ENCODE peak calls at places on chromosomes 1 and 21, in nine cellular contexts. O, D, A, L, J, Y, I, S and B are unnamed samples. For H3K27me3 and H3K4me1, the result is how much of the 10 kb centered on the place peaks cover.

GRCh38 chr1:114150016-114150415 is 3.7 kb downstream of the SYT6 start:
- DNase-seq in O (no peak), D (no peak), A (no peak), L (no peak), J (no peak), Y (no peak), I (no peak), S (no peak), B (no peak)

GRCh38 chr1:97849350-97850339 is 71.2 kb downstream of the DPYD start:
- DNase-seq in O (peak), D (no peak), A (no peak), L (no peak), J (no peak), Y (no peak), I (no peak), S (peak), B (no peak)

GRCh38 chr1:171484760-171485374 is 463 bp upstream of the PRRC2C start:
- DNase-seq in O (no peak), D (no peak), A (no peak), L (no peak), J (no peak), Y (no peak), I (no peak), S (no peak), B (no peak)

GRCh38 chr1:53337499-53337898 is 9.6 kb upstream of the LRP8 start:
- DNase-seq in O (no peak), D (no peak), A (no peak), L (peak), J (peak), Y (no peak), I (no peak), S (no peak), B (no peak)

GRCh38 chr1:215744419-215744818 is 177.3 kb downstream of the KCTD3 start:
- DNase-seq in O (peak), D (no peak), A (no peak), L (no peak), J (no peak), Y (no peak), I (no peak), S (no peak), B (no peak)

GRCh38 chr1:207186503-207186902 is 82.5 kb downstream of the C4BPA start:
- DNase-seq in O (peak), D (no peak), A (no peak), L (no peak), J (no peak), Y (no peak), I (no peak), S (peak), B (no peak)

GRCh38 chr1:226988337-226988672 is 48.2 kb downstream of the COQ8A start:
- DNase-seq in O (no peak), D (no peak), A (peak), L (peak), J (peak), Y (no peak), I (peak), S (no peak), B (no peak)

GRCh38 chr1:89274431-89274857 is 1.8 kb upstream of the GBP5 start:
- DNase-seq in O (peak), D (no peak), A (no peak), L (no peak), J (no peak), Y (no peak), I (no peak), S (peak), B (no peak)

GRCh38 chr1:116067564-116067887 is 43.7 kb upstream of the MAB21L3 start:
- DNase-seq in O (peak), D (no peak), A (no peak), L (no peak), J (no peak), Y (no peak), I (no peak), S (peak), B (no peak)

GRCh38 chr21:36706951-36707762 is 8.2 kb downstream of the SIM2 start:
- DNase-seq in O (no peak), D (no peak), A (no peak), L (no peak), J (peak), Y (no peak), I (no peak), S (no peak), B (no peak)

GRCh38 chr1:230866171-230866811 is 2.0 kb downstream of the C1orf198 start:
- DNase-seq in O (peak), D (no peak), A (no peak), L (no peak), J (no peak), Y (no peak), I (no peak), S (no peak), B (no peak)

GRCh38 chr1:202144510-202145324 is at the start of gene ARL8A:
- DNase-seq in O (peak), D (peak), A (no peak), L (no peak), J (peak), Y (peak), I (peak), S (peak), B (no peak)

GRCh38 chr1:36560621-36561364 is 78.1 kb upstream of the CSF3R start:
- DNase-seq in O (no peak), D (no peak), A (no peak), L (no peak), J (peak), Y (no peak), I (no peak), S (no peak), B (no peak)

GRCh38 chr1:41330588-41331545 is 30.4 kb upstream of the FOXO6 start:
- DNase-seq in O (no peak), D (no peak), A (no peak), L (peak), J (no peak), Y (no peak), I (no peak), S (no peak), B (peak)

GRCh38 chr1:228020686-228021525 is 14.1 kb downstream of the WNT3A start:
- DNase-seq in O (no peak), D (no peak), A (peak), L (no peak), J (peak), Y (no peak), I (peak), S (no peak), B (no peak)

GRCh38 chr1:93680121-93681094 is 1.2 kb downstream of the BCAR3 start:
- DNase-seq in O (peak), D (peak), A (peak), L (peak), J (peak), Y (peak), I (peak), S (peak), B (peak)

GRCh38 chr1:21507511-21508270 is 1.5 kb upstream of the ALPL start:
- DNase-seq in O (no peak), D (no peak), A (no peak), L (no peak), J (no peak), Y (no peak), I (no peak), S (no peak), B (no peak)

GRCh38 chr1:21510113-21510493 is 880 bp downstream of the ALPL start:
- DNase-seq in O (no peak), D (no peak), A (no peak), L (no peak), J (no peak), Y (no peak), I (no peak), S (no peak), B (no peak)

GRCh38 chr1:21510885-21511578 is 1.8 kb downstream of the ALPL start:
- DNase-seq in O (peak), D (no peak), A (no peak), L (no peak), J (no peak), Y (no peak), I (no peak), S (no peak), B (no peak)

GRCh38 chr1:21508580-21509350 is 458 bp upstream of the ALPL start:
- DNase-seq in O (peak), D (peak), A (peak), L (no peak), J (peak), Y (peak), I (peak), S (peak), B (peak)

GRCh38 chr1:21509351-21510112 is at the start of gene ALPL:
- DNase-seq in O (no peak), D (no peak), A (no peak), L (no peak), J (no peak), Y (no peak), I (no peak), S (no peak), B (no peak)
- H3K27me3 ChIP-seq in O (under half), D (under half), A (under half), L (half or more), J (under half), Y (under half), I (half or more), S (under half), B (under half)

GRCh38 chr1:27405074-27405473 is 12.7 kb downstream of the GPR3 start:
- DNase-seq in O (peak), D (no peak), A (no peak), L (no peak), J (peak), Y (peak), I (no peak), S (peak), B (no peak)

GRCh38 chr1:27403931-27404330 is 11.5 kb downstream of the GPR3 start:
- DNase-seq in O (no peak), D (no peak), A (no peak), L (no peak), J (no peak), Y (no peak), I (no peak), S (no peak), B (no peak)

GRCh38 chr1:27403065-27403726 is 10.8 kb downstream of the GPR3 start:
- DNase-seq in O (peak), D (peak), A (no peak), L (peak), J (peak), Y (peak), I (peak), S (no peak), B (no peak)

GRCh38 chr1:27408151-27408550 is 15.7 kb downstream of the GPR3 start:
- DNase-seq in O (peak), D (no peak), A (no peak), L (no peak), J (peak), Y (no peak), I (no peak), S (no peak), B (no peak)

GRCh38 chr1:27406354-27406665 is 13.9 kb downstream of the GPR3 start:
- DNase-seq in O (no peak), D (no peak), A (no peak), L (no peak), J (no peak), Y (no peak), I (no peak), S (no peak), B (no peak)
- H3K4me1 ChIP-seq in O (under half), D (under half), A (under half), L (half or more), J (under half), Y (under half), I (under half), S (under half), B (under half)

GRCh38 chr1:55781944-55782482 is 566.8 kb upstream of the USP24 start:
- DNase-seq in O (peak), D (no peak), A (no peak), L (no peak), J (no peak), Y (peak), I (peak), S (peak), B (no peak)

GRCh38 chr1:55775007-55775406 is 559.8 kb upstream of the USP24 start:
- DNase-seq in O (no peak), D (no peak), A (no peak), L (no peak), J (no peak), Y (no peak), I (no peak), S (no peak), B (no peak)

DNA sequence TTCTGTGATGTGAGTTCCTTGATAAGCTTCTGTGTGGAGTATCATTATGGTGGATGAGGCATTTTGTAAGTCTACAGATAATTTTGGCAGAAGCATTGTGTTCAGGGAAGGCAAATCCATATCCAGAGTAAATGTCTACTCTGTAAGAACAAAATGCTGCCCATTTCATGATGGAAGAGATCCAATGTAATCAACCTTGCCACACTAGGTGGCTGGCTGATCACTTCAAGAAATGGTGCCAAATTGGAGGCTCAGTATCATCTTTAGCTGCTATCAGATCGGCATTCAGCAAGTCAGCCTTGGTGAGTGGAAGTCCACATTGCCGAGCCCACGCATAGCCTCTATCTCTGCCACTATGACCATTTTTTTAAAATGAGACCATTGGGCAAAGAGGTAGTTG is 565.8 kb upstream of the USP24 start:
- DNase-seq in O (no peak), D (no peak), A (no peak), L (no peak), J (no peak), Y (no peak), I (no peak), S (no peak), B (no peak)
- H3K27me3 ChIP-seq in O (under half), D (under half), A (under half), L (under half), J (under half), Y (under half), I (under half), S (under half), B (under half)

DNA sequence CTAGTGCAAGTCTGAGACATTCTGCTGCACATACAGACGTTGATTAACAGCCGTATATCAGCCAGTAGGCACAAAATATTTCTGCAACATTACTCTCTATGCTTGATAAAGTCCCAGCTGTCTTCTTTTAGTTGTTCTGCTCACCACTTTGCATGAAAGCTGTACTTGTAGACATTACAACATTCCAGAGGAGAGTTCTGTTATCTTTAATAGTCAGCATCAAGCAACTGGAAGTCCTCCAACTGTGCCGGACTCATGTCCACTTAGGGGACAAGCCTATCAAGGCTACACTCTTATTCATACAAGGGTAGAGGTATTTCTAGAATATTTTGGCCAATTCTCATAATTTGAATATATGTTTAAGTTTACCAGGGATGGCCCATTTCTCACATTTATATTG is 50.0 kb downstream of the CACHD1 start:
- DNase-seq in O (peak), D (no peak), A (no peak), L (no peak), J (no peak), Y (no peak), I (no peak), S (no peak), B (no peak)
- H3K4me1 ChIP-seq in O (under half), D (under half), A (under half), L (under half), J (under half), Y (under half), I (under half), S (under half), B (under half)

GRCh38 chr1:63326106-63326472 is 3.7 kb downstream of the FOXD3 start:
- DNase-seq in O (no peak), D (no peak), A (no peak), L (no peak), J (no peak), Y (no peak), I (no peak), S (no peak), B (no peak)
- H3K27me3 ChIP-seq in O (half or more), D (half or more), A (under half), L (half or more), J (under half), Y (half or more), I (half or more), S (half or more), B (under half)

DNA sequence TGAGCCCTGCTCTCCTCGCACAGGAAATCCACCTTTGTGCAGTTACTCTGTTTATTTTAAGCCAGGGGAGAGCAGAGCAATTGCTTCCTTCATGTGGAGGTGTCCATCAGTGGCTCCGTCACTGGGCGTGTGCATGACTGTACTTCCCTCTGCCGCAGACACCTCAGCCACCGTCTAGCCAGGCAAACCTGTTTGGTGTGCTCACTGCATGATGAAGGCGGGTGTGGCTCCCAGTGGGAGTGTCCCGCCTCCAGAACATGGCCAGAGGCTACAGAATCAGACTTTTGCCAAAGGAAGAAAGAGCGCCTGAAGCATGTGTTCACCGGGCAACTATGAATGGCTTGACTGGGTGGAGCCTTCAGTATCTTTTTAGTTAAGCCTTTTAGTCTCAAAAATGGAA is 26.1 kb upstream of the LAMC2 start:
- DNase-seq in O (peak), D (no peak), A (peak), L (no peak), J (peak), Y (no peak), I (peak), S (peak), B (no peak)
- H3K4me1 ChIP-seq in O (under half), D (under half), A (under half), L (under half), J (under half), Y (under half), I (under half), S (under half), B (under half)

DNA sequence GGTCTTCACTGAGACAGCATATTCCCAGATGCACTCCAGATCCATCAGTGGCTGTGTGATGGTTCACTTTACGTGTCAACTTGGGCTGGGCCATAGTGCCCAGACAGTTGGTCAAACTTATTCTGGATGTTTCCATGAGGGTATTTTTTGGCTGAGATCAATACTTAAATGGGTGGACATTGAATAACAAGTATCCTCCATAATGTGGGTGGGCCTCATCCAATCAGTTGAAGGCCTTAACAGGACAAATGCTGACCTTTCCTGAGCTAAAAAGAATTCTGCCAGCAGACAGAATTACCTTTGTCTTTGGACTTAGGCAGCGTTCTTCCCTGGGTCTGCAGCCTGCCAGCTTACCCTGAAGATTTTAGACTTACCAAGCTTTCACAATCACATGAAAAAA is 513.0 kb downstream of the LTN1 start:
- DNase-seq in O (no peak), D (no peak), A (no peak), L (no peak), J (no peak), Y (no peak), I (no peak), S (no peak), B (no peak)
- H3K27me3 ChIP-seq in O (under half), D (under half), A (under half), L (under half), J (under half), Y (under half), I (under half), S (under half), B (under half)

GRCh38 chr21:43295016-43295958 is 126.5 kb downstream of the CRYAA start:
- DNase-seq in O (no peak), D (no peak), A (no peak), L (no peak), J (no peak), Y (no peak), I (no peak), S (no peak), B (no peak)

GRCh38 chr21:43298546-43299440 is 128.1 kb downstream of the SIK1 start:
- DNase-seq in O (no peak), D (no peak), A (no peak), L (no peak), J (no peak), Y (no peak), I (no peak), S (no peak), B (no peak)

GRCh38 chr21:43299441-43300277 is 127.3 kb downstream of the SIK1 start:
- DNase-seq in O (no peak), D (no peak), A (no peak), L (no peak), J (no peak), Y (no peak), I (no peak), S (no peak), B (no peak)

GRCh38 chr21:43297411-43297981 is 128.7 kb downstream of the CRYAA start:
- DNase-seq in O (no peak), D (no peak), A (no peak), L (no peak), J (no peak), Y (no peak), I (no peak), S (no peak), B (no peak)

GRCh38 chr21:43297989-43298388 is 128.9 kb downstream of the SIK1 start:
- DNase-seq in O (no peak), D (no peak), A (no peak), L (no peak), J (no peak), Y (no peak), I (no peak), S (no peak), B (no peak)
- H3K4me1 ChIP-seq in O (under half), D (under half), A (under half), L (under half), J (under half), Y (under half), I (under half), S (under half), B (under half)